ENCODE peak calls at places on chromosomes 12 and 14, in ten cellular contexts. One of them, this sample, is unnamed.

GRCh38 chr14:89955022-89955414 is 488 bp upstream of the EFCAB11 start:
- DNase-seq in dorsolateral prefrontal cortex: no peak
- DNase-seq in fibroblast of lung: no peak
- DNase-seq in prostate gland: no peak
- DNase-seq in HepG2: no peak
- DNase-seq in vagina: no peak
- DNase-seq in tibial artery: no peak
- DNase-seq in PC-3: peak
- DNase-seq in HL-60: no peak
- DNase-seq in epithelial cell of esophagus: no peak
- DNase-seq in this sample: no peak

GRCh38 chr12:9786726-9787339 is 26.1 kb upstream of the CD69 start:
- DNase-seq in epithelial cell of esophagus: no peak
- DNase-seq in PC-3: no peak
- DNase-seq in tibial artery: no peak
- DNase-seq in HL-60: no peak
- DNase-seq in prostate gland: no peak
- DNase-seq in vagina: no peak
- DNase-seq in dorsolateral prefrontal cortex: no peak
- DNase-seq in HepG2: no peak
- DNase-seq in fibroblast of lung: no peak
- DNase-seq in this sample: no peak

GRCh38 chr14:69005432-69006148 is 26.5 kb upstream of the ACTN1 start:
- DNase-seq in HL-60: no peak
- DNase-seq in tibial artery: peak
- DNase-seq in PC-3: peak
- DNase-seq in HepG2: peak
- DNase-seq in vagina: peak
- DNase-seq in dorsolateral prefrontal cortex: no peak
- DNase-seq in prostate gland: no peak
- DNase-seq in epithelial cell of esophagus: peak
- DNase-seq in fibroblast of lung: peak
- DNase-seq in this sample: peak

GRCh38 chr12:123546281-123546680 is 12.8 kb upstream of the RILPL1 start:
- DNase-seq in dorsolateral prefrontal cortex: no peak
- DNase-seq in vagina: no peak
- DNase-seq in epithelial cell of esophagus: peak
- DNase-seq in HL-60: no peak
- DNase-seq in tibial artery: no peak
- DNase-seq in prostate gland: no peak
- DNase-seq in fibroblast of lung: peak
- DNase-seq in PC-3: peak
- DNase-seq in HepG2: no peak
- DNase-seq in this sample: no peak

GRCh38 chr14:72787841-72788240 is 106.1 kb downstream of the DPF3 start:
- DNase-seq in HepG2: no peak
- DNase-seq in fibroblast of lung: no peak
- DNase-seq in vagina: no peak
- DNase-seq in epithelial cell of esophagus: no peak
- DNase-seq in HL-60: no peak
- DNase-seq in tibial artery: no peak
- DNase-seq in PC-3: no peak
- DNase-seq in dorsolateral prefrontal cortex: no peak
- DNase-seq in prostate gland: no peak
- DNase-seq in this sample: no peak

GRCh38 chr14:36134026-36134425 is 42.5 kb downstream of the PTCSC3 start:
- DNase-seq in tibial artery: no peak
- DNase-seq in vagina: no peak
- DNase-seq in PC-3: peak
- DNase-seq in prostate gland: no peak
- DNase-seq in HL-60: no peak
- DNase-seq in fibroblast of lung: no peak
- DNase-seq in HepG2: no peak
- DNase-seq in dorsolateral prefrontal cortex: no peak
- DNase-seq in epithelial cell of esophagus: no peak
- DNase-seq in this sample: no peak

GRCh38 chr14:100246809-100247428 is 8.0 kb downstream of the YY1 start:
- DNase-seq in epithelial cell of esophagus: peak
- DNase-seq in vagina: no peak
- DNase-seq in fibroblast of lung: peak
- DNase-seq in prostate gland: no peak
- DNase-seq in PC-3: peak
- DNase-seq in dorsolateral prefrontal cortex: no peak
- DNase-seq in HL-60: no peak
- DNase-seq in HepG2: peak
- DNase-seq in tibial artery: no peak
- DNase-seq in this sample: peak

GRCh38 chr12:59179231-59179630 is 258.9 kb upstream of the LRIG3 start:
- DNase-seq in tibial artery: no peak
- DNase-seq in prostate gland: no peak
- DNase-seq in fibroblast of lung: no peak
- DNase-seq in HepG2: no peak
- DNase-seq in dorsolateral prefrontal cortex: no peak
- DNase-seq in vagina: no peak
- DNase-seq in epithelial cell of esophagus: no peak
- DNase-seq in PC-3: peak
- DNase-seq in HL-60: no peak
- DNase-seq in this sample: no peak

GRCh38 chr12:2640281-2640680 is 154.5 kb upstream of the FKBP4 start:
- DNase-seq in prostate gland: no peak
- DNase-seq in vagina: no peak
- DNase-seq in HepG2: no peak
- DNase-seq in dorsolateral prefrontal cortex: peak
- DNase-seq in tibial artery: peak
- DNase-seq in HL-60: no peak
- DNase-seq in epithelial cell of esophagus: no peak
- DNase-seq in PC-3: no peak
- DNase-seq in fibroblast of lung: no peak
- DNase-seq in this sample: peak

GRCh38 chr14:53516261-53516774 is 363.2 kb upstream of the DDHD1 start:
- DNase-seq in epithelial cell of esophagus: peak
- DNase-seq in dorsolateral prefrontal cortex: no peak
- DNase-seq in tibial artery: no peak
- DNase-seq in HL-60: no peak
- DNase-seq in fibroblast of lung: peak
- DNase-seq in PC-3: no peak
- DNase-seq in prostate gland: no peak
- DNase-seq in HepG2: no peak
- DNase-seq in vagina: no peak
- DNase-seq in this sample: peak

GRCh38 chr14:95551435-95551834 is 16.6 kb downstream of the GLRX5 start:
- DNase-seq in prostate gland: no peak
- DNase-seq in fibroblast of lung: no peak
- DNase-seq in PC-3: no peak
- DNase-seq in HL-60: no peak
- DNase-seq in HepG2: no peak
- DNase-seq in dorsolateral prefrontal cortex: no peak
- DNase-seq in vagina: no peak
- DNase-seq in tibial artery: no peak
- DNase-seq in epithelial cell of esophagus: no peak
- DNase-seq in this sample: no peak

GRCh38 chr14:50342211-50343080 is 30.3 kb downstream of the DMAC2L start:
- DNase-seq in HepG2: peak
- DNase-seq in HL-60: no peak
- DNase-seq in vagina: peak
- DNase-seq in prostate gland: peak
- DNase-seq in dorsolateral prefrontal cortex: peak
- DNase-seq in PC-3: peak
- DNase-seq in fibroblast of lung: peak
- DNase-seq in tibial artery: peak
- DNase-seq in epithelial cell of esophagus: peak
- DNase-seq in this sample: peak

GRCh38 chr14:104724981-104725771 is 1.1 kb downstream of the ADSS1 start:
- DNase-seq in epithelial cell of esophagus: no peak
- DNase-seq in PC-3: peak
- DNase-seq in dorsolateral prefrontal cortex: no peak
- DNase-seq in HL-60: no peak
- DNase-seq in HepG2: peak
- DNase-seq in fibroblast of lung: peak
- DNase-seq in vagina: no peak
- DNase-seq in tibial artery: peak
- DNase-seq in prostate gland: no peak
- DNase-seq in this sample: peak

GRCh38 chr12:120292411-120292660 is 633 bp upstream of the RNU4-2 start:
- DNase-seq in vagina: no peak
- DNase-seq in HL-60: no peak
- DNase-seq in epithelial cell of esophagus: no peak
- DNase-seq in dorsolateral prefrontal cortex: no peak
- DNase-seq in tibial artery: no peak
- DNase-seq in fibroblast of lung: no peak
- DNase-seq in PC-3: no peak
- DNase-seq in prostate gland: no peak
- DNase-seq in HepG2: no peak
- DNase-seq in this sample: no peak

GRCh38 chr12:124294686-124295315 is at the start of gene RFLNA:
- DNase-seq in epithelial cell of esophagus: peak
- DNase-seq in dorsolateral prefrontal cortex: no peak
- DNase-seq in HL-60: no peak
- DNase-seq in PC-3: no peak
- DNase-seq in fibroblast of lung: no peak
- DNase-seq in prostate gland: no peak
- DNase-seq in vagina: no peak
- DNase-seq in tibial artery: no peak
- DNase-seq in HepG2: no peak
- DNase-seq in this sample: no peak

DNA sequence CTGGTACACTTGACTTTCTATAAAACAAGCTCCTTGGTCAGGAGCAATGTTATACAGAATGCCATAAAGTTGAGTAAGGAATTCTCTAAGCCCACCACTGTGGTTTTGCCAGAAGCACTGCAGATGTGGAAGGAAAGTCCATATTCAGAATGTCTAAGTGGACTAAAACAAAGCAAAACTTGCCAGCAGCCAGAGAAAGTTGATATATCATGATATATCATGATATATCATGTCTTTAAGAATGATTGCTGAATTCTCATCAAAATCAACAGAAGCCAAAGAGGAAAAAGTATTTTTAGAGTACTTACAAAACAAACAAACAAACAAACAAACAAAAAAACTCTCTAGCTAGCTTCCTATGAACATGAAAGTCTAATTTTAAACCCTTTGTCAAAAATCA is 424.8 kb upstream of the OR4E1 start:
- DNase-seq in prostate gland: no peak
- DNase-seq in PC-3: no peak
- DNase-seq in dorsolateral prefrontal cortex: no peak
- DNase-seq in epithelial cell of esophagus: no peak
- DNase-seq in tibial artery: no peak
- DNase-seq in HepG2: no peak
- DNase-seq in HL-60: no peak
- DNase-seq in fibroblast of lung: no peak
- DNase-seq in vagina: no peak
- DNase-seq in this sample: no peak
- H3K4me3 ChIP-seq in prostate gland: no peak
- H3K4me3 ChIP-seq in PC-3: no peak
- H3K4me3 ChIP-seq in dorsolateral prefrontal cortex: no peak
- H3K4me3 ChIP-seq in epithelial cell of esophagus: no peak
- H3K4me3 ChIP-seq in tibial artery: no peak
- H3K4me3 ChIP-seq in HepG2: no peak
- H3K4me3 ChIP-seq in HL-60: no peak
- H3K4me3 ChIP-seq in fibroblast of lung: no peak
- H3K4me3 ChIP-seq in vagina: no peak
- H3K4me3 ChIP-seq in this sample: no peak

GRCh38 chr14:31420319-31421081 is at the start of gene HEATR5A:
- DNase-seq in HL-60: peak
- DNase-seq in tibial artery: peak
- DNase-seq in prostate gland: peak
- DNase-seq in dorsolateral prefrontal cortex: peak
- DNase-seq in HepG2: peak
- DNase-seq in fibroblast of lung: peak
- DNase-seq in vagina: peak
- DNase-seq in epithelial cell of esophagus: peak
- DNase-seq in PC-3: peak
- DNase-seq in this sample: peak
- TF ChIP-seq CTCF in HL-60: no peak
- TF ChIP-seq CTCF in tibial artery: no peak
- TF ChIP-seq CTCF in prostate gland: no peak
- TF ChIP-seq CTCF in dorsolateral prefrontal cortex: peak
- TF ChIP-seq CTCF in HepG2: peak
- TF ChIP-seq CTCF in fibroblast of lung: peak
- TF ChIP-seq CTCF in vagina: no peak
- TF ChIP-seq CTCF in epithelial cell of esophagus: no peak
- TF ChIP-seq CTCF in PC-3: peak
- TF ChIP-seq CTCF in this sample: no peak

DNA sequence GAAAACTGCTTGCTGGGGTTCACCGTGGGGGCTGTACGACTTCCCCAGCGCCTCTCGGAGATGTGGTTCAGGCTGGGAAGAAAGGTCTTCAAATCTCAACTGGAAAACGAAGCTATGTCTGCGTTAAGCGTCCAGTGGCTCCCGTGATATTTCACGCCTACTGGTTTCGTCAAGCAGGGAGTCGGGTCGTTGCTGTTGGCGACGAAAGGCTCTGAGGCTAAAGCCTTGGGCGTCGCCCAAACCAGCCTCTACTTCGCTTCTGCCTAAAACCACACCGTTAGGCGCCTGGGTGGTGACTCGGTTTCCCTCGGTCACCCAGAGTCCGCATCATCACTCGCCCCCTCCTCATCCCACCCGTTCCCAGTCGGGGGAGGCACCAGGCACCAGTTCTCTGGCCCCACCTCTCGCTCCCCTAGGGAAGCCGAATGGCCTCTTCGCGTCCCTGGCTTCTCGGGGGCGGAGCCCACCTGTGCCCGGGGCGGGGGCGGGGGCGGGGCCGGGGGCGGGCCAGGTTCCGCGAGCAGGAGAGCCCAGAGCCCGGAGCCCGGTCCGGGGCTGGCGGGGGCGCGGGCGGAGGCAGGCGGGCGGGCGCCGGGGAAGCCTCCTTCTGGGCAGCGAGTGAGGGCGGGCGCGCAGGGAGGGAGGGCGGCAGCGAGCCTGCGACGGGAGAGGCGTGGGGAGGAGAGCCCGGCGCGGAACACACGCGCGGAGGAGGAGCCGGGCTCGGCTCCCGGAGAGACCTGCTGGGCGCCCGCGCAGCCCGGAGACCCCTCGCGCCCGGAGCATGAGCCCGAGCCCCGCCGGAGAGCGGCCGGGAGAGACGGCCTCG is at the start of gene B4GALNT3:
- DNase-seq in PC-3: peak
- DNase-seq in epithelial cell of esophagus: peak
- DNase-seq in dorsolateral prefrontal cortex: no peak
- DNase-seq in tibial artery: peak
- DNase-seq in HL-60: no peak
- DNase-seq in prostate gland: peak
- DNase-seq in vagina: no peak
- DNase-seq in HepG2: no peak
- DNase-seq in fibroblast of lung: no peak
- DNase-seq in this sample: peak
- H3K4me3 ChIP-seq in PC-3: peak
- H3K4me3 ChIP-seq in epithelial cell of esophagus: peak
- H3K4me3 ChIP-seq in dorsolateral prefrontal cortex: peak
- H3K4me3 ChIP-seq in tibial artery: peak
- H3K4me3 ChIP-seq in HL-60: peak
- H3K4me3 ChIP-seq in prostate gland: peak
- H3K4me3 ChIP-seq in vagina: peak
- H3K4me3 ChIP-seq in HepG2: peak
- H3K4me3 ChIP-seq in fibroblast of lung: peak
- H3K4me3 ChIP-seq in this sample: no peak

DNA sequence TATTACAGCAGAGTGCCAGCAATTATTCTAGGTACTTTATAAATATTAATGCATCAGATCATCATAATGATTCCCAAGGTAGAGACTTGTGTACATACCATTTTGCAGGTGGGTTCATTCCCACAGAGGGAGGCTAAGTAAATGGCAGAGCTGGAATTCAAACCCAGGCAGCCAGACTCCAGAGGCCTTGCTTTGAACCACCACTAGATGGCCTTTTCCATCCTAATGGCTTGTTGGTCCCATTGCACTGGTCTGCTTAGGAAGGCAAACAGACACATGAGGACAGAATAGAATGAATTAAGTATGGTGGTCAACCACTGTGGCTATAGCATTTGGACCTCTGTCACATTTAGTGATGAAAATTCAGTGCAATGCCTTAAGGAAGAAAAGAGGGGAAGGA is 158.7 kb downstream of the METTL25 start:
- DNase-seq in HepG2: peak
- DNase-seq in epithelial cell of esophagus: peak
- DNase-seq in prostate gland: no peak
- DNase-seq in vagina: no peak
- DNase-seq in fibroblast of lung: no peak
- DNase-seq in HL-60: peak
- DNase-seq in PC-3: peak
- DNase-seq in tibial artery: no peak
- DNase-seq in dorsolateral prefrontal cortex: no peak
- DNase-seq in this sample: peak
- TF ChIP-seq CTCF in HepG2: peak
- TF ChIP-seq CTCF in epithelial cell of esophagus: peak
- TF ChIP-seq CTCF in prostate gland: no peak
- TF ChIP-seq CTCF in vagina: no peak
- TF ChIP-seq CTCF in fibroblast of lung: peak
- TF ChIP-seq CTCF in HL-60: peak
- TF ChIP-seq CTCF in PC-3: peak
- TF ChIP-seq CTCF in tibial artery: no peak
- TF ChIP-seq CTCF in dorsolateral prefrontal cortex: no peak
- TF ChIP-seq CTCF in this sample: peak